ENCODE peak calls at places on chromosomes 3 and 15, in four cellular contexts. One of them, this sample, is unnamed.

GRCh38 chr3:144105542-144105941 is 133.9 kb downstream of the DIPK2A start:
- DNase-seq in HepG2: peak; percentile 13
- DNase-seq in GM12878: no peak
- DNase-seq in H1: no peak
- DNase-seq in this sample: no peak

GRCh38 chr3:56879453-56880224 is 77.9 kb upstream of the ARHGEF3 start:
- DNase-seq in H1: no peak
- DNase-seq in HepG2: no peak
- DNase-seq in GM12878: no peak
- DNase-seq in this sample: no peak

GRCh38 chr3:183515968-183516851 is 39.3 kb downstream of the KLHL6 start:
- DNase-seq in HepG2: no peak
- DNase-seq in GM12878: peak; percentile 77
- DNase-seq in H1: no peak
- DNase-seq in this sample: no peak

GRCh38 chr3:42707620-42708355 is 5.2 kb upstream of the HHATL start:
- DNase-seq in GM12878: no peak
- DNase-seq in HepG2: no peak
- DNase-seq in H1: no peak
- DNase-seq in this sample: no peak

GRCh38 chr15:43414196-43414595 is 43.3 kb downstream of the TUBGCP4 start:
- DNase-seq in GM12878: no peak
- DNase-seq in H1: no peak
- DNase-seq in HepG2: no peak
- DNase-seq in this sample: no peak

GRCh38 chr3:152331018-152331541 is 62.4 kb downstream of the MBNL1 start:
- DNase-seq in H1: no peak
- DNase-seq in GM12878: no peak
- DNase-seq in HepG2: peak; percentile 29
- DNase-seq in this sample: no peak

GRCh38 chr15:100438570-100438969 is 90.2 kb downstream of the CERS3 start:
- DNase-seq in GM12878: peak; percentile 5
- DNase-seq in H1: no peak
- DNase-seq in HepG2: no peak
- DNase-seq in this sample: no peak

GRCh38 chr3:155292133-155292532 is 1.4 kb downstream of the STRIT1 start:
- DNase-seq in GM12878: no peak
- DNase-seq in HepG2: peak; percentile 60
- DNase-seq in H1: no peak
- DNase-seq in this sample: no peak

GRCh38 chr15:38538328-38539007 is 26.1 kb downstream of the RASGRP1 start:
- DNase-seq in GM12878: no peak
- DNase-seq in HepG2: no peak
- DNase-seq in H1: no peak
- DNase-seq in this sample: no peak

GRCh38 chr3:38457111-38458003 is 3.7 kb downstream of the ACVR2B start:
- DNase-seq in GM12878: no peak
- DNase-seq in HepG2: no peak
- DNase-seq in H1: no peak
- DNase-seq in this sample: no peak

GRCh38 chr15:61682891-61683500 is 377.3 kb downstream of the VPS13C start:
- DNase-seq in HepG2: no peak
- DNase-seq in H1: no peak
- DNase-seq in GM12878: no peak
- DNase-seq in this sample: no peak

GRCh38 chr3:87997298-87997697 is 61.5 kb downstream of the CGGBP1 start:
- DNase-seq in H1: no peak
- DNase-seq in HepG2: no peak
- DNase-seq in GM12878: peak; percentile 26
- DNase-seq in this sample: no peak

GRCh38 chr3:179796421-179796820 is 143.6 kb downstream of the USP13 start:
- DNase-seq in H1: no peak
- DNase-seq in GM12878: no peak
- DNase-seq in HepG2: no peak
- DNase-seq in this sample: no peak

GRCh38 chr3:66520716-66521115 is 19.9 kb upstream of the LRIG1 start:
- DNase-seq in H1: no peak
- DNase-seq in GM12878: no peak
- DNase-seq in HepG2: no peak
- DNase-seq in this sample: no peak

GRCh38 chr15:34994925-34995324 is 6.8 kb upstream of the ZNF770 start:
- DNase-seq in H1: no peak
- DNase-seq in GM12878: no peak
- DNase-seq in HepG2: no peak
- DNase-seq in this sample: peak; percentile 13

GRCh38 chr3:73766599-73767378 is 142.0 kb upstream of the PDZRN3 start:
- DNase-seq in HepG2: no peak
- DNase-seq in H1: no peak
- DNase-seq in GM12878: no peak
- DNase-seq in this sample: no peak

GRCh38 chr3:159846255-159846654 is 142.4 kb upstream of the IL12A start:
- DNase-seq in H1: no peak
- DNase-seq in HepG2: no peak
- DNase-seq in GM12878: no peak
- DNase-seq in this sample: no peak

GRCh38 chr3:195900426-195901355 is 7.7 kb downstream of the TNK2 start:
- DNase-seq in HepG2: peak; percentile 83
- DNase-seq in H1: no peak
- DNase-seq in GM12878: no peak
- DNase-seq in this sample: no peak

GRCh38 chr3:52534281-52535183 is 875 bp upstream of the NT5DC2 start:
- DNase-seq in GM12878: no peak
- DNase-seq in H1: no peak
- DNase-seq in HepG2: peak; percentile 75
- DNase-seq in this sample: no peak

GRCh38 chr15:93235321-93235720 is 146.3 kb upstream of the RGMA start:
- DNase-seq in H1: no peak
- DNase-seq in GM12878: no peak
- DNase-seq in HepG2: no peak
- DNase-seq in this sample: no peak

GRCh38 chr15:72341361-72341760 is 21.4 kb upstream of the CELF6 start:
- DNase-seq in HepG2: no peak
- DNase-seq in GM12878: no peak
- DNase-seq in H1: peak; percentile 46
- DNase-seq in this sample: peak; percentile 40

GRCh38 chr15:66294932-66295235 is 1.5 kb downstream of the DIS3L start:
- DNase-seq in HepG2: no peak
- DNase-seq in GM12878: no peak
- DNase-seq in H1: no peak
- DNase-seq in this sample: no peak

GRCh38 chr3:99851955-99852354 is 34.3 kb downstream of the CMSS1 start:
- DNase-seq in GM12878: no peak
- DNase-seq in H1: no peak
- DNase-seq in HepG2: no peak
- DNase-seq in this sample: no peak

GRCh38 chr15:65940618-65940909 is 71.3 kb downstream of the RAB11A start:
- DNase-seq in GM12878: no peak
- DNase-seq in H1: no peak
- DNase-seq in HepG2: no peak
- DNase-seq in this sample: no peak

GRCh38 chr3:125644036-125645025 is 49.0 kb upstream of the OSBPL11 start:
- DNase-seq in GM12878: no peak
- DNase-seq in HepG2: peak; percentile 85
- DNase-seq in H1: no peak
- DNase-seq in this sample: no peak

GRCh38 chr15:95327661-95328060 is 1002.8 kb upstream of the NR2F2 start:
- DNase-seq in GM12878: no peak
- DNase-seq in H1: no peak
- DNase-seq in HepG2: no peak
- DNase-seq in this sample: no peak

GRCh38 chr3:111284485-111285187 is 213.0 kb downstream of the NECTIN3 start:
- DNase-seq in GM12878: no peak
- DNase-seq in HepG2: no peak
- DNase-seq in H1: no peak
- DNase-seq in this sample: no peak

GRCh38 chr15:68485721-68486360 is 53.9 kb upstream of the ITGA11 start:
- DNase-seq in HepG2: no peak
- DNase-seq in H1: no peak
- DNase-seq in GM12878: no peak
- DNase-seq in this sample: no peak

GRCh38 chr3:34683851-34684250 is 885.4 kb downstream of the PDCD6IP start:
- DNase-seq in H1: peak; percentile 41
- DNase-seq in HepG2: peak; percentile 22
- DNase-seq in GM12878: peak; percentile 9
- DNase-seq in this sample: peak; percentile 42

GRCh38 chr3:183193762-183194701 is 31.5 kb upstream of the LAMP3 start:
- DNase-seq in H1: no peak
- DNase-seq in GM12878: no peak
- DNase-seq in HepG2: no peak
- DNase-seq in this sample: no peak

GRCh38 chr15:44580105-44580504 is 43.2 kb downstream of the EIF3J start:
- DNase-seq in HepG2: no peak
- DNase-seq in H1: no peak
- DNase-seq in GM12878: no peak
- DNase-seq in this sample: no peak
- TF ChIP-seq SUZ12 in HepG2: no peak
- TF ChIP-seq SUZ12 in H1: no peak
- TF ChIP-seq SUZ12 in GM12878: no peak
- TF ChIP-seq SUZ12 in this sample: no peak

DNA sequence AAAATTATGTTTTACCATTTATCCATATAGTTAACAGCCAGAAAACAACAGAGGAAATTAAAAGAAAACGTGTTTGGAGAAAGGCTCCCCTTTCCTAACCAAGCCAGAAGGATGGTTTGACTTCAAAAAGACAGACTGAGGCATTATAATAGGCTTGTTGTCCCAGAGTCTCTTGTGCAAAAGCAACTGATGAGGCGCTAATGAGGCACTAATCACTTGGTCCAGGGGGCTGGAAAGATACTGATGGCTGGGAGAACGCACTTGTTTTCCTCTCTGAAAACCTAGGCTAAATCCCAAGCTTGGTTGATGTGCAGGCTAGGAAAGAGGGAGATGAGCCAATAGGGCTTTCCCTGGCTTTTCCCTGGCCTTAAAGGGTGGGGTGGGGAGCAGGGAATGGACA is 389.6 kb downstream of the NTRK3 start:
- DNase-seq in HepG2: no peak
- DNase-seq in GM12878: no peak
- DNase-seq in H1: no peak
- DNase-seq in this sample: peak; percentile 28
- H3K9ac ChIP-seq in HepG2: no peak overlapping the region
- H3K9ac ChIP-seq in GM12878: no peak overlapping the region
- H3K9ac ChIP-seq in H1: no peak overlapping the region
- H3K9ac ChIP-seq in this sample: no peak overlapping the region

GRCh38 chr15:42207674-42208579 is at the start of gene VPS39:
- DNase-seq in GM12878: peak; percentile 39
- DNase-seq in H1: peak; percentile 41
- DNase-seq in HepG2: peak; percentile 77
- DNase-seq in this sample: peak; percentile 68
- TF ChIP-seq SUZ12 in GM12878: no peak
- TF ChIP-seq SUZ12 in H1: no peak
- TF ChIP-seq SUZ12 in HepG2: no peak
- TF ChIP-seq SUZ12 in this sample: no peak

DNA sequence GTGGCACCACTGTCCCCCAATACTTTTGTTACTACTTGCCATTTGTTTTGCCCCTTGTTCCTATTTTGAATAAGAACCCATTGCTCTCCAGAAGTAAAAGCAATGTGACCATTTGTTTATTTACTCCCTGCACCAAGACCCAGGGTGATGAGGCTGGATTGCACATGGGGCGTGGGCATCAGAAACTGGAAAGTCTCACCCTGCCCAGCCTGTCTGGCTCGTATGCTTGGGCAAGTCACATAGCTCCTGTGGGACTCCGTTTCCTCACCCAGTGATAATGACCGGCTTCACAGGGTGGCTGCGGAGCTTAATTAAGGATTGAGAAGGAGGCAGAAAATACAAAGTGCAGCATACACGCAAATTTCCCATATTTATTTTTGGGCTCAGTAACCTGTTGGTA is 167.7 kb upstream of the ICE2 start:
- DNase-seq in HepG2: no peak
- DNase-seq in H1: no peak
- DNase-seq in GM12878: no peak
- DNase-seq in this sample: no peak
- H3K9ac ChIP-seq in HepG2: no peak overlapping the region
- H3K9ac ChIP-seq in H1: no peak overlapping the region
- H3K9ac ChIP-seq in GM12878: no peak overlapping the region
- H3K9ac ChIP-seq in this sample: no peak overlapping the region

GRCh38 chr15:82882250-82882928 is 70.1 kb downstream of the HOMER2 start:
- DNase-seq in GM12878: no peak
- DNase-seq in HepG2: no peak
- DNase-seq in H1: no peak
- DNase-seq in this sample: no peak
- TF ChIP-seq SUZ12 in GM12878: no peak
- TF ChIP-seq SUZ12 in HepG2: no peak
- TF ChIP-seq SUZ12 in H1: no peak
- TF ChIP-seq SUZ12 in this sample: no peak

GRCh38 chr15:81184188-81184587 is 12.5 kb upstream of the IL16 start:
- DNase-seq in GM12878: no peak
- DNase-seq in HepG2: no peak
- DNase-seq in H1: no peak
- DNase-seq in this sample: no peak

GRCh38 chr15:81182031-81182745 is 14.5 kb upstream of the IL16 start:
- DNase-seq in H1: no peak
- DNase-seq in HepG2: no peak
- DNase-seq in GM12878: no peak
- DNase-seq in this sample: no peak

GRCh38 chr15:81183403-81183760 is 13.3 kb upstream of the IL16 start:
- DNase-seq in HepG2: no peak
- DNase-seq in GM12878: no peak
- DNase-seq in H1: no peak
- DNase-seq in this sample: no peak

GRCh38 chr15:81181220-81181619 is 15.5 kb upstream of the IL16 start:
- DNase-seq in GM12878: no peak
- DNase-seq in HepG2: no peak
- DNase-seq in H1: no peak
- DNase-seq in this sample: no peak

GRCh38 chr15:81182746-81183402 is 13.8 kb upstream of the IL16 start:
- DNase-seq in H1: no peak
- DNase-seq in HepG2: no peak
- DNase-seq in GM12878: no peak
- DNase-seq in this sample: no peak
- H3K9ac ChIP-seq in H1: no peak overlapping the region
- H3K9ac ChIP-seq in HepG2: no peak overlapping the region
- H3K9ac ChIP-seq in GM12878: no peak overlapping the region
- H3K9ac ChIP-seq in this sample: no peak overlapping the region

GRCh38 chr3:122074621-122075265 is 19.6 kb downstream of the CD86 start:
- DNase-seq in HepG2: no peak
- DNase-seq in H1: no peak
- DNase-seq in GM12878: peak; percentile 92
- DNase-seq in this sample: no peak
- TF ChIP-seq SUZ12 in HepG2: no peak
- TF ChIP-seq SUZ12 in H1: no peak
- TF ChIP-seq SUZ12 in GM12878: no peak
- TF ChIP-seq SUZ12 in this sample: no peak

GRCh38 chr3:107765524-107765923 is 242.8 kb downstream of the BBX start:
- DNase-seq in HepG2: no peak
- DNase-seq in H1: no peak
- DNase-seq in GM12878: no peak
- DNase-seq in this sample: no peak
- H3K9ac ChIP-seq in HepG2: no peak overlapping the region
- H3K9ac ChIP-seq in H1: no peak overlapping the region
- H3K9ac ChIP-seq in GM12878: no peak overlapping the region
- H3K9ac ChIP-seq in this sample: no peak overlapping the region

GRCh38 chr3:197600796-197601565 is 45.2 kb upstream of the BDH1 start:
- DNase-seq in H1: no peak
- DNase-seq in HepG2: no peak
- DNase-seq in GM12878: no peak
- DNase-seq in this sample: no peak
- TF ChIP-seq SUZ12 in H1: no peak
- TF ChIP-seq SUZ12 in HepG2: no peak
- TF ChIP-seq SUZ12 in GM12878: no peak
- TF ChIP-seq SUZ12 in this sample: no peak

This sample was measured in NT2/D1.